ENCODE peak calls at places on chromosomes 11 and 22, in nine cellular contexts. One of them, this sample, is unnamed.

GRCh38 chr11:75826463-75827220 is 11.6 kb downstream of the UVRAG start:
- DNase-seq in tibial nerve: no peak
- DNase-seq in GM12878: no peak
- DNase-seq in A549: no peak
- DNase-seq in body of pancreas: no peak
- DNase-seq in adrenal gland: no peak
- DNase-seq in testis: no peak
- DNase-seq in endothelial cell of umbilical vein: peak; percentile 84
- DNase-seq in transverse colon: no peak
- DNase-seq in this sample: no peak

GRCh38 chr22:19889951-19890350 is 35.3 kb upstream of the GNB1L start:
- DNase-seq in tibial nerve: no peak
- DNase-seq in GM12878: no peak
- DNase-seq in A549: no peak
- DNase-seq in body of pancreas: no peak
- DNase-seq in adrenal gland: no peak
- DNase-seq in testis: no peak
- DNase-seq in endothelial cell of umbilical vein: no peak
- DNase-seq in transverse colon: no peak
- DNase-seq in this sample: no peak

GRCh38 chr11:116109228-116109627 is 605.0 kb upstream of the CADM1 start:
- DNase-seq in tibial nerve: no peak
- DNase-seq in GM12878: no peak
- DNase-seq in A549: peak; percentile 16
- DNase-seq in body of pancreas: no peak
- DNase-seq in adrenal gland: peak; percentile 49
- DNase-seq in testis: no peak
- DNase-seq in endothelial cell of umbilical vein: no peak
- DNase-seq in transverse colon: no peak
- DNase-seq in this sample: no peak

GRCh38 chr11:72735495-72736027 is 16.6 kb downstream of the ARAP1 start:
- DNase-seq in tibial nerve: no peak
- DNase-seq in GM12878: no peak
- DNase-seq in A549: peak; percentile 35
- DNase-seq in body of pancreas: no peak
- DNase-seq in adrenal gland: peak; percentile 87
- DNase-seq in testis: no peak
- DNase-seq in endothelial cell of umbilical vein: peak; percentile 54
- DNase-seq in transverse colon: no peak
- DNase-seq in this sample: peak; percentile 91

GRCh38 chr11:93577291-93577690 is 34.1 kb upstream of the SMCO4 start:
- DNase-seq in tibial nerve: no peak
- DNase-seq in GM12878: no peak
- DNase-seq in A549: no peak
- DNase-seq in body of pancreas: no peak
- DNase-seq in adrenal gland: no peak
- DNase-seq in testis: no peak
- DNase-seq in endothelial cell of umbilical vein: no peak
- DNase-seq in transverse colon: no peak
- DNase-seq in this sample: no peak

GRCh38 chr11:71305041-71305440 is 52.7 kb upstream of the SHANK2 start:
- DNase-seq in tibial nerve: no peak
- DNase-seq in GM12878: no peak
- DNase-seq in A549: no peak
- DNase-seq in body of pancreas: no peak
- DNase-seq in adrenal gland: peak; percentile 2
- DNase-seq in testis: no peak
- DNase-seq in endothelial cell of umbilical vein: no peak
- DNase-seq in transverse colon: no peak
- DNase-seq in this sample: peak; percentile 17

GRCh38 chr11:68256331-68256741 is 15.4 kb downstream of the C11orf24 start:
- DNase-seq in tibial nerve: no peak
- DNase-seq in GM12878: no peak
- DNase-seq in A549: no peak
- DNase-seq in body of pancreas: no peak
- DNase-seq in adrenal gland: peak; percentile 38
- DNase-seq in testis: peak; percentile 46
- DNase-seq in endothelial cell of umbilical vein: no peak
- DNase-seq in transverse colon: no peak
- DNase-seq in this sample: no peak

GRCh38 chr11:706957-707816 is 1.2 kb downstream of the EPS8L2 start:
- DNase-seq in tibial nerve: no peak
- DNase-seq in GM12878: no peak
- DNase-seq in A549: peak; percentile 80
- DNase-seq in body of pancreas: peak; percentile 49
- DNase-seq in adrenal gland: no peak
- DNase-seq in testis: no peak
- DNase-seq in endothelial cell of umbilical vein: no peak
- DNase-seq in transverse colon: peak; percentile 68
- DNase-seq in this sample: no peak

DNA sequence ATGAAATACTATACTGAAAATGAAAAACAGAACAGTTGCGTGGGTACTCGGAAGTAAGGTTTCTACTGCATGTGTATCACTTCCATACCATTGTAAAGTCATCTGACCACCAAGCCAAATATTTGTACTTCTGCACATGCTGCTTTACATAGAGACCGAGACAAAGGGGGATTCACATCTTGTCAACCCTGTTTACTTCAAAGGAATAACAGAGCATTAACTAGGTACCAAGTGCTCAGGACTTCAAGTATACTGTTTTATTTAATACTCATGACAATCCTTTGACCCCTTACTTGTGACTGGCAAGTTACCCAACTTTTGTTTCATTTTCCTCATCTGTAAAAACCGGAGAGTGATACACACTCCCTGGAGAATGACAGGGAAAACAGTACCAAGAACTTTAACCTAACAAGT is 9.9 kb downstream of the MAPK1 start:
- DNase-seq in tibial nerve: no peak
- DNase-seq in GM12878: peak; percentile 45
- DNase-seq in A549: no peak
- DNase-seq in body of pancreas: no peak
- DNase-seq in adrenal gland: no peak
- DNase-seq in testis: no peak
- DNase-seq in endothelial cell of umbilical vein: no peak
- DNase-seq in transverse colon: no peak
- DNase-seq in this sample: no peak
- H3K4me1 ChIP-seq in tibial nerve: peaks cover 41% of the 10 kb centered on the region
- H3K4me1 ChIP-seq in GM12878: peaks cover 18% of the 10 kb centered on the region
- H3K4me1 ChIP-seq in A549: peaks cover 39% of the 10 kb centered on the region
- H3K4me1 ChIP-seq in body of pancreas: peaks cover 66% of the 10 kb centered on the region
- H3K4me1 ChIP-seq in adrenal gland: peaks cover 81% of the 10 kb centered on the region
- H3K4me1 ChIP-seq in testis: peaks cover 58% of the 10 kb centered on the region
- H3K4me1 ChIP-seq in endothelial cell of umbilical vein: no peaks in the 10 kb centered on the region
- H3K4me1 ChIP-seq in transverse colon: peaks cover 41% of the 10 kb centered on the region
- H3K4me1 ChIP-seq in this sample: peaks cover 76% of the 10 kb centered on the region

DNA sequence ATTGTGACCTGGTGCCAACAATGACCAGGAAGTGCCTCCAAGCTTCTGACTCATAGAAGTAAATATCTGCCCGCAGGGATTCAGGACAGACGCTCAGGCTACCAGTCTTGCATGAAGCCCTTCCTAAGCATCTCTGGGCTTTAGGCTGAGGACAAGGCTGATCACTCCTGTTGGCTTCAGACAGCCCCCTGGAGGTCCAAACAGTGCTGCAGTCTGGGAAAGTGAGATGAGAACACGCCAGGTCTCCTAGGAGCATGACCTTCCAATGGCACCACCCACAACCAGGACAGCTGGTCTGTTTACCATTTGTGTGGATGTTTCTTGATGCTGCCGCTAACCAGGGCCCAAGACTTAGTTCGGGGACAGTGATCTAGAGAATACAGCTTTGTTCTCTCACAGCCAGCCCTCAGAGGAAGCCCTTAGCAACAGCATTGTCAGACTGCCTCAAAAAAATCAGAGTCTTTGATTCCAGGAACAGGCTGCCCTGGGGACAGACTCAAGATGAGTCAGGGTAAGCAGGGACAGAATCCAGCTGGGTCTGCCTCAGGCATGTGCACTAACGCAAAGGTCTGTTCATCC is 111.2 kb downstream of the ZNF280B start:
- DNase-seq in tibial nerve: peak; percentile 36
- DNase-seq in GM12878: no peak
- DNase-seq in A549: peak; percentile 61
- DNase-seq in body of pancreas: no peak
- DNase-seq in adrenal gland: peak; percentile 82
- DNase-seq in testis: peak; percentile 55
- DNase-seq in endothelial cell of umbilical vein: no peak
- DNase-seq in transverse colon: no peak
- DNase-seq in this sample: peak; percentile 80
- TF ChIP-seq CTCF in tibial nerve: no peak
- TF ChIP-seq CTCF in GM12878: no peak
- TF ChIP-seq CTCF in A549: peak; percentile 9
- TF ChIP-seq CTCF in body of pancreas: no peak
- TF ChIP-seq CTCF in adrenal gland: no peak
- TF ChIP-seq CTCF in testis: peak; percentile 16
- TF ChIP-seq CTCF in endothelial cell of umbilical vein: no peak
- TF ChIP-seq CTCF in transverse colon: no peak
- TF ChIP-seq CTCF in this sample: no peak

GRCh38 chr22:49948573-49948957 is 12.0 kb upstream of the PIM3 start:
- DNase-seq in tibial nerve: no peak
- DNase-seq in GM12878: no peak
- DNase-seq in A549: no peak
- DNase-seq in body of pancreas: no peak
- DNase-seq in adrenal gland: no peak
- DNase-seq in testis: no peak
- DNase-seq in endothelial cell of umbilical vein: no peak
- DNase-seq in transverse colon: no peak
- DNase-seq in this sample: no peak

GRCh38 chr22:49948116-49948515 is 12.5 kb upstream of the PIM3 start:
- DNase-seq in tibial nerve: no peak
- DNase-seq in GM12878: no peak
- DNase-seq in A549: no peak
- DNase-seq in body of pancreas: peak; percentile 68
- DNase-seq in adrenal gland: no peak
- DNase-seq in testis: no peak
- DNase-seq in endothelial cell of umbilical vein: no peak
- DNase-seq in transverse colon: peak; percentile 72
- DNase-seq in this sample: no peak

GRCh38 chr22:49949914-49950292 is 10.7 kb upstream of the PIM3 start:
- DNase-seq in tibial nerve: no peak
- DNase-seq in GM12878: no peak
- DNase-seq in A549: no peak
- DNase-seq in body of pancreas: no peak
- DNase-seq in adrenal gland: no peak
- DNase-seq in testis: no peak
- DNase-seq in endothelial cell of umbilical vein: no peak
- DNase-seq in transverse colon: no peak
- DNase-seq in this sample: no peak

GRCh38 chr22:49950396-49950994 is 10.1 kb upstream of the PIM3 start:
- DNase-seq in tibial nerve: no peak
- DNase-seq in GM12878: no peak
- DNase-seq in A549: no peak
- DNase-seq in body of pancreas: no peak
- DNase-seq in adrenal gland: no peak
- DNase-seq in testis: no peak
- DNase-seq in endothelial cell of umbilical vein: no peak
- DNase-seq in transverse colon: peak; percentile 61
- DNase-seq in this sample: no peak

DNA sequence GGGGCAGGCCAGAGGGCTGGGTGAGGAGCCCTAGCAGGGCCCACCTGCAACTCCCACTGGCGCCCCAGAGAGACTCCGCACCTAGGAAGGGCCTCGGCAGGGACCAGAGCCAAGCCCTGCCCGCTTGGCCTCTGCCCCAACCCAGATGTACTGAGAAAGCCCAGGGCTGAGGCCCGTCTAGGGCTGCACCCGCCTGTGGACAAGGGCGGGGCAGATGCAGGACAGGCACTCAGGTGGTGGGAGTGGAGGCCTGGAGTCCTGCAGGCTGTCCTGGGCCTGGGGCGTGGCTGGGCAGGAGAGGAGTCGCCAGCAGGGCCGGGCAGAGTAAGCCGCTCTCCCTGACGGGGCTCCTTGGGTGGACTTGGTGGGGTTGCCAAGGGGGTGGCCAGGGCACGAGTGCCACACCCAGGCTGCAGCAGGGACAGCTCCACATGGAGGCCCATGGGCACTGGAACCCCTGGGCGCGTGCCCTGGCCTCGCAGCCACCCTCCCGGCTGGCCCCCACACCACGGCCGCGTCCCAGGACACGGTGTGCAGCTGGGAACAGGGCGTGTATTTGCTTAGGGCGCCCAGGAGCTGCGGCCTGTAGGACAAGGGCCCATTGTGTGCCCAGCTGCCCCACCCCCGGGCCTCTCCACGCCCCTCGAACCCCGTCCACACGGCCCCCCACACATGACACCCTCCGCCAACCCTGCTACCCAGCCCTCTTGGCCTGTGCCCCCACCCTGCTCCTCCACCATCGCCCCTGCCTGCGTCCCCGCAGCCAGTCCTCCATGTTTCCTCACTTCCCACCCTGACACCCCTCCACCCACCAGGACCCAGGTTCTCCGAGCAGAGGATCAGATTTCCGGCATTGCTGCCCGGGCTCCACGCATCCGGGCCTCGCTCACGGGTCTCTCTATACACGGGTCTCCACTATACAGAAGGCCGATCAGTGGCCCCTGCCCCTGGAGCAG is 11.3 kb upstream of the PIM3 start:
- DNase-seq in tibial nerve: no peak
- DNase-seq in GM12878: no peak
- DNase-seq in A549: peak; percentile 74
- DNase-seq in body of pancreas: peak; percentile 93
- DNase-seq in adrenal gland: no peak
- DNase-seq in testis: no peak
- DNase-seq in endothelial cell of umbilical vein: no peak
- DNase-seq in transverse colon: peak; percentile 93
- DNase-seq in this sample: no peak
- TF ChIP-seq POLR2A in tibial nerve: no peak
- TF ChIP-seq POLR2A in GM12878: no peak
- TF ChIP-seq POLR2A in A549: no peak
- TF ChIP-seq POLR2A in body of pancreas: peak; percentile 97
- TF ChIP-seq POLR2A in adrenal gland: no peak
- TF ChIP-seq POLR2A in testis: no peak
- TF ChIP-seq POLR2A in endothelial cell of umbilical vein: no peak
- TF ChIP-seq POLR2A in transverse colon: peak; percentile 99
- TF ChIP-seq POLR2A in this sample: no peak

DNA sequence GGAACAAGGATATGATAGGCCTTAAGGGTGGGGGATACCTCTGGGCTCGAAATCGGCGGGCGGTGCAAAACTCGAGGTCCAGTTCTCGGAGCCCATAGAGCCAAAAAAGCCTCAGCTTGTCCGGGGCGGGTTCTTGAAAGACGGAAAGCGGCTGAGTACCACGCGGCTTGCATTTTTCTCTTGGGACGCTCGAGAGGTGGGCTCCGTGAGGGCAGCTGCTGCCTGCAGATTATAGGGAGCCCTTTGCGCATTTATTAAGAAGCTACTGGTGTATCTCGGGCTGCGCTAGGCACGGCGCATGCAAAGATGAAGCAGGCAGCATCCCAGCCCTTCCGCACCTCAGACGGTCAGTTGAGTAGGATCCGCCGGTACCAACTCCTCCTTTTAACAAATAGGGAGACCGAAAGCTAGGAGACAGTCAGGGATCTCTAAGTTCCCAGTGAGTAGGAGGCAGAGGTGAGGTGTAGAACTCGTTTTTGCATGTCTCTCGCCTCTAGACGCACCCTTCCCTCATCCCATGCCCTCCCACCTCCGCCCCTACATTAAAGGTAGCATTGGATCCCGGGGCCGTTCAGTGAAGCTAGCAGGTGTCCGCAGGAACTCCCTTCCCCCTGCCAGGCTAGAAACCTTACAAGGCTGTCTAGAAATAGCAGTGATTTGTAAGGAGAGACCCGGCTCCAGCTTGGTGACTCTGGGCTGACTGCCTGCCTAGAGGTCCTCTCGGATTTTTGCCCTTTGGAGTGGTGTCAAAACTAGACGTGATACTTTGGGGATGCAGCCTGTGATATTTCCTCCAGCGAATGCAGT is 768 bp downstream of the LDHA start:
- DNase-seq in tibial nerve: no peak
- DNase-seq in GM12878: no peak
- DNase-seq in A549: peak; percentile 21
- DNase-seq in body of pancreas: peak; percentile 35
- DNase-seq in adrenal gland: peak; percentile 70
- DNase-seq in testis: peak; percentile 36
- DNase-seq in endothelial cell of umbilical vein: peak; percentile 45
- DNase-seq in transverse colon: peak; percentile 34
- DNase-seq in this sample: no peak
- H3K4me1 ChIP-seq in tibial nerve: peaks cover 21% of the 10 kb centered on the region
- H3K4me1 ChIP-seq in GM12878: peaks cover 15% of the 10 kb centered on the region
- H3K4me1 ChIP-seq in A549: peaks cover 71% of the 10 kb centered on the region
- H3K4me1 ChIP-seq in body of pancreas: peaks cover 22% of the 10 kb centered on the region
- H3K4me1 ChIP-seq in adrenal gland: peaks cover 25% of the 10 kb centered on the region
- H3K4me1 ChIP-seq in testis: peaks cover 14% of the 10 kb centered on the region
- H3K4me1 ChIP-seq in endothelial cell of umbilical vein: peaks cover 18% of the 10 kb centered on the region
- H3K4me1 ChIP-seq in transverse colon: peaks cover 25% of the 10 kb centered on the region
- H3K4me1 ChIP-seq in this sample: peaks cover 28% of the 10 kb centered on the region